ENCODE peak calls at places on chromosome 21, in seven cellular contexts. T, C, F, N, G, X and I are unnamed samples.

GRCh38 chr21:41777934-41778815 is 11.3 kb upstream of the RIPK4 start:
- DNase-seq in G (no peak), T (peak), N (peak), X (no peak), C (peak), F (no peak), I (no peak)

GRCh38 chr21:38505654-38506523 is 7.6 kb upstream of the ERG start:
- DNase-seq in G (no peak), C (peak), X (no peak), N (no peak), F (peak), T (peak), I (no peak)

GRCh38 chr21:33858672-33859372 is 56.8 kb downstream of the ATP5PO start:
- DNase-seq in C (no peak), N (no peak), G (no peak), T (no peak), F (no peak), X (no peak), I (no peak)

GRCh38 chr21:15051652-15052554 is 12.9 kb downstream of the NRIP1 start:
- DNase-seq in X (no peak), F (no peak), N (no peak), T (no peak), C (no peak), G (no peak), I (no peak)

GRCh38 chr21:28959367-28960099 is 33.1 kb downstream of the LTN1 start:
- DNase-seq in N (no peak), X (no peak), F (no peak), C (peak), T (peak), G (no peak), I (no peak)

GRCh38 chr21:42066521-42066920 is 4.6 kb upstream of the UMODL1 start:
- DNase-seq in T (no peak), X (no peak), G (no peak), C (no peak), F (no peak), N (no peak), I (no peak)

GRCh38 chr21:45292399-45293213 is 4.9 kb upstream of the POFUT2 start:
- DNase-seq in C (peak), F (peak), G (peak), T (peak), X (peak), N (peak), I (peak)

GRCh38 chr21:14096577-14096976 is 114.2 kb downstream of the LIPI start:
- DNase-seq in G (no peak), X (no peak), C (no peak), T (no peak), F (no peak), N (no peak), I (no peak)

GRCh38 chr21:45542667-45543370 is 579 bp upstream of the SLC19A1 start:
- DNase-seq in G (no peak), C (no peak), T (no peak), X (no peak), N (peak), F (no peak), I (peak)

GRCh38 chr21:41642399-41642798 is 124.5 kb downstream of the RIPK4 start:
- DNase-seq in F (no peak), T (no peak), G (no peak), C (peak), X (no peak), N (no peak), I (no peak)

GRCh38 chr21:29829514-29830255 is 110.1 kb downstream of the GRIK1 start:
- DNase-seq in C (peak), F (no peak), X (no peak), N (no peak), G (no peak), T (peak), I (no peak)